ENCODE peak calls at places on chromosomes 6 and 20, in seven cellular contexts. S is neural crest cell, T is endothelial cell, Q is astrocyte of the spinal cord, X is astrocyte, K is PC-3, F is AG10803. A is an unnamed sample.

GRCh38 chr6:140281236-140281635 is 906.8 kb upstream of the CITED2 start:
- DNase-seq in S (no peak), T (no peak), Q (no peak), X (peak), K (peak), F (no peak), A (no peak)

GRCh38 chr20:9392892-9393857 is 121.2 kb upstream of the LAMP5 start:
- DNase-seq in S (peak), T (peak), Q (peak), X (peak), K (peak), F (peak), A (peak)

GRCh38 chr6:20058912-20059311 is 153.4 kb downstream of the MBOAT1 start:
- DNase-seq in S (no peak), T (no peak), Q (no peak), X (no peak), K (no peak), F (no peak), A (no peak)

GRCh38 chr6:35602133-35602946 is 86.4 kb downstream of the FKBP5 start:
- DNase-seq in S (no peak), T (no peak), Q (no peak), X (peak), K (peak), F (peak), A (no peak)

GRCh38 chr6:141252828-141253608 is 879.7 kb upstream of the GJE1 start:
- DNase-seq in S (no peak), T (no peak), Q (peak), X (no peak), K (no peak), F (peak), A (no peak)

GRCh38 chr20:24747015-24747712 is 201.9 kb upstream of the CST7 start:
- DNase-seq in S (no peak), T (no peak), Q (no peak), X (no peak), K (no peak), F (no peak), A (no peak)

GRCh38 chr20:62495798-62496325 is 20.1 kb upstream of the GATA5 start:
- DNase-seq in S (no peak), T (no peak), Q (no peak), X (no peak), K (no peak), F (no peak), A (no peak)

GRCh38 chr20:10079964-10080363 is 45.2 kb downstream of the ANKEF1 start:
- DNase-seq in S (no peak), T (no peak), Q (peak), X (peak), K (peak), F (peak), A (no peak)

GRCh38 chr6:28137458-28138020 is 4.1 kb upstream of the ZKSCAN8 start:
- DNase-seq in S (no peak), T (no peak), Q (no peak), X (peak), K (no peak), F (peak), A (peak)

GRCh38 chr6:112563368-112563767 is 216.2 kb downstream of the RFPL4B start:
- DNase-seq in S (no peak), T (no peak), Q (peak), X (peak), K (peak), F (peak), A (no peak)

GRCh38 chr6:63637865-63638445 is 2.4 kb downstream of the PHF3 start:
- DNase-seq in S (no peak), T (no peak), Q (no peak), X (no peak), K (peak), F (peak), A (no peak)

GRCh38 chr20:32201296-32201976 is 6.1 kb downstream of the PLAGL2 start:
- DNase-seq in S (no peak), T (no peak), Q (no peak), X (peak), K (no peak), F (peak), A (no peak)

GRCh38 chr6:138113588-138114210 is 6.5 kb upstream of the PERP start:
- DNase-seq in S (no peak), T (no peak), Q (no peak), X (no peak), K (no peak), F (no peak), A (no peak)

GRCh38 chr20:16708590-16708989 is 21.2 kb upstream of the SNRPB2 start:
- DNase-seq in S (no peak), T (no peak), Q (no peak), X (no peak), K (peak), F (no peak), A (no peak)

GRCh38 chr6:113457156-113457555 is 400.0 kb upstream of the MARCKS start:
- DNase-seq in S (no peak), T (no peak), Q (peak), X (peak), K (no peak), F (peak), A (no peak)

GRCh38 chr6:169253745-169254238 is at the start of gene THBS2:
- DNase-seq in S (no peak), T (peak), Q (peak), X (peak), K (no peak), F (peak), A (no peak)

GRCh38 chr20:58692579-58693225 is at the start of gene NPEPL1:
- DNase-seq in S (peak), T (peak), Q (peak), X (peak), K (peak), F (peak), A (peak)

GRCh38 chr6:10451828-10452509 is 37.1 kb upstream of the TFAP2A start:
- DNase-seq in S (no peak), T (no peak), Q (peak), X (peak), K (peak), F (peak), A (no peak)

GRCh38 chr6:142856857-142857608 is 87.9 kb downstream of the HIVEP2 start:
- DNase-seq in S (no peak), T (no peak), Q (no peak), X (no peak), K (no peak), F (no peak), A (peak)

GRCh38 chr6:169495601-169496000 is 206.2 kb downstream of the WDR27 start:
- DNase-seq in S (no peak), T (no peak), Q (peak), X (peak), K (no peak), F (peak), A (no peak)

GRCh38 chr6:36722365-36722764 is 24.7 kb downstream of the RAB44 start:
- DNase-seq in S (no peak), T (no peak), Q (no peak), X (no peak), K (no peak), F (no peak), A (no peak)

GRCh38 chr6:106501836-106502447 is 127.4 kb downstream of the RTN4IP1 start:
- DNase-seq in S (no peak), T (no peak), Q (no peak), X (no peak), K (no peak), F (no peak), A (no peak)

GRCh38 chr6:112780498-112781096 is 433.5 kb downstream of the RFPL4B start:
- DNase-seq in S (peak), T (peak), Q (peak), X (peak), K (peak), F (peak), A (peak)

GRCh38 chr20:54438166-54438565 is 37.2 kb upstream of the DOK5 start:
- DNase-seq in S (no peak), T (no peak), Q (no peak), X (no peak), K (no peak), F (no peak), A (no peak)

GRCh38 chr6:142014515-142014914 is 118.2 kb upstream of the GJE1 start:
- DNase-seq in S (no peak), T (peak), Q (peak), X (peak), K (peak), F (peak), A (no peak)

GRCh38 chr6:71028236-71028876 is 71.5 kb upstream of the B3GAT2 start:
- DNase-seq in S (no peak), T (no peak), Q (no peak), X (no peak), K (no peak), F (no peak), A (no peak)

GRCh38 chr6:167103041-167103816 is 19.7 kb upstream of the CCR6 start:
- DNase-seq in S (no peak), T (no peak), Q (no peak), X (no peak), K (no peak), F (no peak), A (peak)

GRCh38 chr20:57435498-57436222 is 44.5 kb downstream of the RBM38 start:
- DNase-seq in S (no peak), T (no peak), Q (peak), X (peak), K (peak), F (peak), A (no peak)

GRCh38 chr20:59159091-59159821 is 4.4 kb upstream of the ZNF831 start:
- DNase-seq in S (no peak), T (no peak), Q (no peak), X (no peak), K (peak), F (no peak), A (no peak)

GRCh38 chr20:6142348-6142993 is 19.6 kb upstream of the FERMT1 start:
- DNase-seq in S (peak), T (peak), Q (peak), X (peak), K (peak), F (peak), A (peak)

GRCh38 chr6:111871725-111872520 is 1.3 kb downstream of the FYN start:
- DNase-seq in S (peak), T (peak), Q (peak), X (no peak), K (peak), F (peak), A (no peak)

GRCh38 chr6:80742481-80742880 is 636.0 kb downstream of the BCKDHB start:
- DNase-seq in S (no peak), T (peak), Q (peak), X (peak), K (peak), F (peak), A (no peak)

GRCh38 chr6:33728438-33728837 is 16.9 kb upstream of the UQCC2 start:
- DNase-seq in S (no peak), T (no peak), Q (no peak), X (no peak), K (no peak), F (no peak), A (no peak)

GRCh38 chr20:51995038-51995437 is 192.7 kb upstream of the SALL4 start:
- DNase-seq in S (no peak), T (no peak), Q (peak), X (no peak), K (no peak), F (peak), A (no peak)

GRCh38 chr6:161116554-161117328 is 125.2 kb downstream of the MAP3K4 start:
- DNase-seq in S (no peak), T (no peak), Q (no peak), X (no peak), K (no peak), F (no peak), A (no peak)

GRCh38 chr6:89471287-89471867 is 38.4 kb downstream of the ANKRD6 start:
- DNase-seq in S (no peak), T (peak), Q (no peak), X (no peak), K (no peak), F (no peak), A (no peak)

GRCh38 chr6:56693988-56694387 is 51.3 kb upstream of the DST start:
- DNase-seq in S (no peak), T (no peak), Q (no peak), X (peak), K (peak), F (no peak), A (no peak)

GRCh38 chr6:31619805-31620585 is 520 bp upstream of the PRRC2A start:
- DNase-seq in S (peak), T (peak), Q (peak), X (peak), K (peak), F (peak), A (peak)

DNA sequence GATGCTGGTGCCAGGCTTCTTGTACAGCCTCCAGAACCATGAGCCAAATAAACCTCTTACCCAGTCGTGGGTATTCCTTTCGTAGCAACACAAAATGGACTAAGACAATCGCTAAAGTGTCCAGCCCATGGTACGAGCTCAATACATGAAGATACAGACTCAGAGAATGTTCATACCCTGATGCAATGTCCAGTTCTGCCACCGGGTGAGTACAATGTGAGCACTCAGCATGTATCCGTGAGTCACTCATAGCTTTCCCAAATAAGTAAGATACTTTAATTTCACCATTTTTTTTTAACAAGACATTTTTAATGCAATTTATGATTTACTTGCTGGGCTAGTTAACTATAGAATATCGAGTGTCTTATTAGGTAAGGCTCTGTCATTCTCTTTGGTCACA is 26.7 kb upstream of the PDE10A start:
- DNase-seq in S (no peak), T (no peak), Q (peak), X (no peak), K (no peak), F (no peak), A (no peak)
- TF ChIP-seq CTCF in S (peak), T (no peak), Q (no peak), X (peak), K (no peak), F (no peak), A (no peak)

GRCh38 chr6:44251576-44252524 is 4.9 kb downstream of the HSP90AB1 start:
- DNase-seq in S (no peak), T (no peak), Q (no peak), X (no peak), K (no peak), F (no peak), A (no peak)

GRCh38 chr6:44254201-44254956 is 2.9 kb downstream of the SLC35B2 start:
- DNase-seq in S (no peak), T (no peak), Q (no peak), X (no peak), K (no peak), F (no peak), A (no peak)

GRCh38 chr6:44255848-44256247 is 1.5 kb downstream of the SLC35B2 start:
- DNase-seq in S (no peak), T (no peak), Q (no peak), X (no peak), K (no peak), F (no peak), A (no peak)

GRCh38 chr6:44254957-44255808 is 2.1 kb downstream of the SLC35B2 start:
- DNase-seq in S (no peak), T (no peak), Q (no peak), X (no peak), K (peak), F (no peak), A (no peak)

GRCh38 chr6:44253307-44254101 is 3.8 kb downstream of the SLC35B2 start:
- DNase-seq in S (peak), T (peak), Q (no peak), X (no peak), K (peak), F (no peak), A (no peak)
- TF ChIP-seq CTCF in S (peak), T (no peak), Q (peak), X (peak), K (peak), F (peak), A (peak)

GRCh38 chr6:143941852-143942627 is 66.0 kb downstream of the PLAGL1 start:
- DNase-seq in S (peak), T (peak), Q (peak), X (peak), K (peak), F (peak), A (peak)
- TF ChIP-seq CTCF in S (peak), T (peak), Q (peak), X (peak), K (peak), F (peak), A (peak)

GRCh38 chr6:130020892-130021483 is 2.6 kb downstream of the L3MBTL3 start:
- DNase-seq in S (peak), T (peak), Q (peak), X (peak), K (peak), F (peak), A (peak)
- TF ChIP-seq CTCF in S (peak), T (peak), Q (peak), X (peak), K (peak), F (peak), A (peak)

DNA sequence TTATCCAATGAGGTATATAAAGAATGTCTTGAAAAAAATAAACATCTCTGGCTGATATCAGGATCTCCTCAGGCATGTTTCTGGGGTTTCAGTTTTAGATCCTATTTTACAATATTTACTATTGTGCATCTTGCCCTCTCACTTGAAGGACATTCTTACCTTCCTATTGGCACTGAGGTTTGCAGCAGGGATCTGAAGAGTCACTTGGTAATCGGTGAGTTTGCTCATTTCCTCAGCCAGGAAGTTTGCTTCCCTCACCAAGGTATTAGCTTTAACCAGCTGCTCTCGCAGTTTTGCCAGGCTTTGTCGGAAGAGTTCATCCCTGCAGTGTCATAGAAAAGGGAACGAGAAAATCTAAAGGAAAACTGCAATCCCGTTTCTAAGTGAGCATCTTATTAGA is 101.9 kb upstream of the NUP153 start:
- DNase-seq in S (no peak), T (no peak), Q (no peak), X (no peak), K (peak), F (no peak), A (no peak)
- TF ChIP-seq CTCF in S (no peak), T (no peak), Q (no peak), X (no peak), K (no peak), F (no peak), A (no peak)

GRCh38 chr6:39302011-39302410 is 12.2 kb downstream of the KCNK17 start:
- DNase-seq in S (no peak), T (no peak), Q (no peak), X (no peak), K (no peak), F (no peak), A (no peak)

GRCh38 chr6:39301606-39302005 is 12.6 kb downstream of the KCNK17 start:
- DNase-seq in S (peak), T (peak), Q (no peak), X (no peak), K (peak), F (no peak), A (no peak)

GRCh38 chr6:39302669-39303424 is 11.4 kb downstream of the KCNK17 start:
- DNase-seq in S (peak), T (peak), Q (peak), X (peak), K (peak), F (peak), A (peak)

GRCh38 chr6:39304951-39305350 is 9.3 kb downstream of the KCNK17 start:
- DNase-seq in S (no peak), T (no peak), Q (no peak), X (no peak), K (no peak), F (no peak), A (no peak)

GRCh38 chr6:39303425-39304153 is 10.6 kb downstream of the KCNK17 start:
- DNase-seq in S (no peak), T (no peak), Q (no peak), X (no peak), K (no peak), F (no peak), A (no peak)
- TF ChIP-seq CTCF in S (no peak), T (no peak), Q (no peak), X (no peak), K (peak), F (no peak), A (no peak)

DNA sequence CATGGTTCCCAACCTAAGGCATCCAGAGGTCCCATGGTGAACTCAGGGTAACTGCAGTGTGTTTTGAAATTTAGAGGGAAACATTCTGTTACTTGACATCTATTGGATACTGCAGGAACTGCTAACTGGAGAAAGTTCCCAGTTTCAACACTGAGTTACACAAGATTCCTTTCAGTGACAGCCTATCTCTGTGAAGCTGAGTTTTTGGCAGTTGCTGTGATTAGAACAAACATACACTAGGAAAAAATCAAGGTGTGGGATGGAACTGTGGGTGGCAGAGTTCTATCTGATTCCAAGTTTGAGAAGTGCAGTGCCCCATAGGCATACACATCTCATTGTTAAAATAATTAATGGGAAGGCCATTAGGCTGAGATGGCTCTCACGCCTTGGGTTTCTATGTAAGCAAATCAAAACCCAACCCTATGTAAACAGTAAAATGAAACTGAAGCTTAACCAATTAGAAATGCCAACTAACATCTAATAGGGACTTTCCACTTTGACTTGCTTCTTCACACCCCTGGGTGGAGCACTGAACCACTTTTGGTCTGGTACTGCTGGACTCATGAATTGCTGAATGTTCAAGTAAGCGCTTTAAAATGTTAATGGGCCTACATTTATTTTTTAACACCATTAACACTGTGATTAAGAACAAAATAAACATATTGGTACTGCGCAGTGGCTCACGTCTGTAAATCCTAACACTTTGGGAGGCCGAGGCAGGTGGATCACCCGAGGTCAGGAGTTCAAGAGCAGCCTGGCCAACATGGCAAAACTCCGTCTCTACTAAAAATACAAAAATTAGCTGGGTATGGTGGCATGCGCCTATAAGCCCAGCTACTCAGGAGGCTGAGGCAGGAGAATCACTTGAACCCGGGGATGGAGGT is 55.2 kb upstream of the TBC1D7 start:
- DNase-seq in S (no peak), T (no peak), Q (no peak), X (peak), K (peak), F (peak), A (peak)
- TF ChIP-seq CTCF in S (no peak), T (no peak), Q (peak), X (no peak), K (peak), F (peak), A (peak)

GRCh38 chr6:21941926-21942325 is 348.4 kb downstream of the SOX4 start:
- DNase-seq in S (no peak), T (no peak), Q (no peak), X (no peak), K (no peak), F (no peak), A (no peak)
- TF ChIP-seq CTCF in S (no peak), T (no peak), Q (no peak), X (no peak), K (no peak), F (no peak), A (no peak)